ENCODE peak calls at places on chromosomes 5 and 9, in eight cellular contexts. One of them, this sample, is unnamed.

GRCh38 chr9:113659740-113660139 is 196.2 kb downstream of the RGS3 start:
- DNase-seq in activated naive CD4-positive, alpha-beta T cell: no peak
- DNase-seq in HS-5: no peak
- DNase-seq in effector memory CD8-positive, alpha-beta T cell: no peak
- DNase-seq in non-pigmented ciliary epithelial cell: no peak
- DNase-seq in BJ: no peak
- DNase-seq in H1: no peak
- DNase-seq in kidney glomerular epithelial cell: no peak
- DNase-seq in this sample: no peak

GRCh38 chr9:76704601-76705204 is 59.5 kb upstream of the PCA3 start:
- DNase-seq in activated naive CD4-positive, alpha-beta T cell: no peak
- DNase-seq in HS-5: peak
- DNase-seq in effector memory CD8-positive, alpha-beta T cell: peak
- DNase-seq in non-pigmented ciliary epithelial cell: peak
- DNase-seq in BJ: peak
- DNase-seq in H1: peak
- DNase-seq in kidney glomerular epithelial cell: peak
- DNase-seq in this sample: peak

GRCh38 chr9:82504620-82505019 is 516.0 kb downstream of the SPATA31D1 start:
- DNase-seq in activated naive CD4-positive, alpha-beta T cell: no peak
- DNase-seq in HS-5: no peak
- DNase-seq in effector memory CD8-positive, alpha-beta T cell: no peak
- DNase-seq in non-pigmented ciliary epithelial cell: no peak
- DNase-seq in BJ: no peak
- DNase-seq in H1: no peak
- DNase-seq in kidney glomerular epithelial cell: no peak
- DNase-seq in this sample: no peak

GRCh38 chr9:92378825-92379535 is 25.4 kb downstream of the OGN start:
- DNase-seq in activated naive CD4-positive, alpha-beta T cell: no peak
- DNase-seq in HS-5: no peak
- DNase-seq in effector memory CD8-positive, alpha-beta T cell: no peak
- DNase-seq in non-pigmented ciliary epithelial cell: no peak
- DNase-seq in BJ: no peak
- DNase-seq in H1: no peak
- DNase-seq in kidney glomerular epithelial cell: no peak
- DNase-seq in this sample: no peak

GRCh38 chr5:149411738-149412519 is 32.8 kb upstream of the IL17B start:
- DNase-seq in activated naive CD4-positive, alpha-beta T cell: no peak
- DNase-seq in HS-5: no peak
- DNase-seq in effector memory CD8-positive, alpha-beta T cell: no peak
- DNase-seq in non-pigmented ciliary epithelial cell: no peak
- DNase-seq in BJ: no peak
- DNase-seq in H1: no peak
- DNase-seq in kidney glomerular epithelial cell: no peak
- DNase-seq in this sample: no peak

GRCh38 chr5:157778121-157778805 is 34.8 kb downstream of the LSM11 start:
- DNase-seq in activated naive CD4-positive, alpha-beta T cell: no peak
- DNase-seq in HS-5: no peak
- DNase-seq in effector memory CD8-positive, alpha-beta T cell: no peak
- DNase-seq in non-pigmented ciliary epithelial cell: peak
- DNase-seq in BJ: peak
- DNase-seq in H1: no peak
- DNase-seq in kidney glomerular epithelial cell: peak
- DNase-seq in this sample: peak

GRCh38 chr5:109105631-109106267 is 304.0 kb downstream of the PJA2 start:
- DNase-seq in activated naive CD4-positive, alpha-beta T cell: no peak
- DNase-seq in HS-5: peak
- DNase-seq in effector memory CD8-positive, alpha-beta T cell: no peak
- DNase-seq in non-pigmented ciliary epithelial cell: peak
- DNase-seq in BJ: peak
- DNase-seq in H1: no peak
- DNase-seq in kidney glomerular epithelial cell: peak
- DNase-seq in this sample: peak

GRCh38 chr9:12702160-12702758 is 9.1 kb downstream of the TYRP1 start:
- DNase-seq in activated naive CD4-positive, alpha-beta T cell: no peak
- DNase-seq in HS-5: no peak
- DNase-seq in effector memory CD8-positive, alpha-beta T cell: no peak
- DNase-seq in non-pigmented ciliary epithelial cell: no peak
- DNase-seq in BJ: no peak
- DNase-seq in H1: peak
- DNase-seq in kidney glomerular epithelial cell: peak
- DNase-seq in this sample: peak

GRCh38 chr5:110099562-110099961 is 409.8 kb downstream of the MAN2A1 start:
- DNase-seq in activated naive CD4-positive, alpha-beta T cell: no peak
- DNase-seq in HS-5: no peak
- DNase-seq in effector memory CD8-positive, alpha-beta T cell: no peak
- DNase-seq in non-pigmented ciliary epithelial cell: no peak
- DNase-seq in BJ: no peak
- DNase-seq in H1: no peak
- DNase-seq in kidney glomerular epithelial cell: no peak
- DNase-seq in this sample: no peak

GRCh38 chr9:108473209-108474112 is 382.3 kb downstream of the ACTL7B start:
- DNase-seq in activated naive CD4-positive, alpha-beta T cell: no peak
- DNase-seq in HS-5: no peak
- DNase-seq in effector memory CD8-positive, alpha-beta T cell: no peak
- DNase-seq in non-pigmented ciliary epithelial cell: no peak
- DNase-seq in BJ: no peak
- DNase-seq in H1: no peak
- DNase-seq in kidney glomerular epithelial cell: peak
- DNase-seq in this sample: peak

GRCh38 chr5:171845857-171846785 is 60.5 kb downstream of the SMIM23 start:
- DNase-seq in activated naive CD4-positive, alpha-beta T cell: no peak
- DNase-seq in HS-5: no peak
- DNase-seq in effector memory CD8-positive, alpha-beta T cell: no peak
- DNase-seq in non-pigmented ciliary epithelial cell: no peak
- DNase-seq in BJ: no peak
- DNase-seq in H1: no peak
- DNase-seq in kidney glomerular epithelial cell: no peak
- DNase-seq in this sample: no peak

GRCh38 chr9:69981686-69982450 is 61.8 kb upstream of the MAMDC2 start:
- DNase-seq in activated naive CD4-positive, alpha-beta T cell: no peak
- DNase-seq in HS-5: peak
- DNase-seq in effector memory CD8-positive, alpha-beta T cell: no peak
- DNase-seq in non-pigmented ciliary epithelial cell: peak
- DNase-seq in BJ: no peak
- DNase-seq in H1: no peak
- DNase-seq in kidney glomerular epithelial cell: peak
- DNase-seq in this sample: no peak

GRCh38 chr9:34590376-34591090 is 1.0 kb upstream of the CNTFR start:
- DNase-seq in activated naive CD4-positive, alpha-beta T cell: no peak
- DNase-seq in HS-5: no peak
- DNase-seq in effector memory CD8-positive, alpha-beta T cell: no peak
- DNase-seq in non-pigmented ciliary epithelial cell: no peak
- DNase-seq in BJ: no peak
- DNase-seq in H1: no peak
- DNase-seq in kidney glomerular epithelial cell: no peak
- DNase-seq in this sample: no peak

GRCh38 chr9:32526707-32527048 is 682 bp upstream of the RIGI start:
- DNase-seq in activated naive CD4-positive, alpha-beta T cell: no peak
- DNase-seq in HS-5: no peak
- DNase-seq in effector memory CD8-positive, alpha-beta T cell: no peak
- DNase-seq in non-pigmented ciliary epithelial cell: no peak
- DNase-seq in BJ: no peak
- DNase-seq in H1: no peak
- DNase-seq in kidney glomerular epithelial cell: no peak
- DNase-seq in this sample: no peak

GRCh38 chr9:95732803-95733686 is 142.4 kb upstream of the ERCC6L2 start:
- DNase-seq in activated naive CD4-positive, alpha-beta T cell: no peak
- DNase-seq in HS-5: no peak
- DNase-seq in effector memory CD8-positive, alpha-beta T cell: no peak
- DNase-seq in non-pigmented ciliary epithelial cell: no peak
- DNase-seq in BJ: no peak
- DNase-seq in H1: no peak
- DNase-seq in kidney glomerular epithelial cell: no peak
- DNase-seq in this sample: no peak

GRCh38 chr5:37850128-37850865 is 10.5 kb upstream of the GDNF start:
- DNase-seq in activated naive CD4-positive, alpha-beta T cell: no peak
- DNase-seq in HS-5: no peak
- DNase-seq in effector memory CD8-positive, alpha-beta T cell: no peak
- DNase-seq in non-pigmented ciliary epithelial cell: no peak
- DNase-seq in BJ: no peak
- DNase-seq in H1: no peak
- DNase-seq in kidney glomerular epithelial cell: no peak
- DNase-seq in this sample: no peak

GRCh38 chr5:50445281-50445949 is 4.3 kb upstream of the EMB start:
- DNase-seq in activated naive CD4-positive, alpha-beta T cell: no peak
- DNase-seq in HS-5: no peak
- DNase-seq in effector memory CD8-positive, alpha-beta T cell: peak
- DNase-seq in non-pigmented ciliary epithelial cell: no peak
- DNase-seq in BJ: no peak
- DNase-seq in H1: no peak
- DNase-seq in kidney glomerular epithelial cell: no peak
- DNase-seq in this sample: no peak

GRCh38 chr5:88819332-88819999 is 63.5 kb downstream of the MEF2C start:
- DNase-seq in activated naive CD4-positive, alpha-beta T cell: no peak
- DNase-seq in HS-5: no peak
- DNase-seq in effector memory CD8-positive, alpha-beta T cell: no peak
- DNase-seq in non-pigmented ciliary epithelial cell: no peak
- DNase-seq in BJ: no peak
- DNase-seq in H1: no peak
- DNase-seq in kidney glomerular epithelial cell: no peak
- DNase-seq in this sample: no peak

GRCh38 chr9:131503626-131504465 is 1.1 kb downstream of the POMT1 start:
- DNase-seq in activated naive CD4-positive, alpha-beta T cell: no peak
- DNase-seq in HS-5: no peak
- DNase-seq in effector memory CD8-positive, alpha-beta T cell: peak
- DNase-seq in non-pigmented ciliary epithelial cell: no peak
- DNase-seq in BJ: no peak
- DNase-seq in H1: peak
- DNase-seq in kidney glomerular epithelial cell: peak
- DNase-seq in this sample: no peak

GRCh38 chr5:65854931-65855330 is 71.4 kb upstream of the ERBIN start:
- DNase-seq in activated naive CD4-positive, alpha-beta T cell: no peak
- DNase-seq in HS-5: no peak
- DNase-seq in effector memory CD8-positive, alpha-beta T cell: no peak
- DNase-seq in non-pigmented ciliary epithelial cell: no peak
- DNase-seq in BJ: peak
- DNase-seq in H1: no peak
- DNase-seq in kidney glomerular epithelial cell: no peak
- DNase-seq in this sample: no peak

GRCh38 chr9:134983094-134983493 is 65.4 kb upstream of the FCN1 start:
- DNase-seq in activated naive CD4-positive, alpha-beta T cell: no peak
- DNase-seq in HS-5: no peak
- DNase-seq in effector memory CD8-positive, alpha-beta T cell: no peak
- DNase-seq in non-pigmented ciliary epithelial cell: no peak
- DNase-seq in BJ: no peak
- DNase-seq in H1: peak
- DNase-seq in kidney glomerular epithelial cell: no peak
- DNase-seq in this sample: no peak

GRCh38 chr9:91427873-91428272 is 4.2 kb upstream of the NFIL3 start:
- DNase-seq in activated naive CD4-positive, alpha-beta T cell: no peak
- DNase-seq in HS-5: no peak
- DNase-seq in effector memory CD8-positive, alpha-beta T cell: no peak
- DNase-seq in non-pigmented ciliary epithelial cell: no peak
- DNase-seq in BJ: no peak
- DNase-seq in H1: no peak
- DNase-seq in kidney glomerular epithelial cell: peak
- DNase-seq in this sample: no peak

GRCh38 chr9:17995031-17995430 is 416.2 kb downstream of the SH3GL2 start:
- DNase-seq in activated naive CD4-positive, alpha-beta T cell: no peak
- DNase-seq in HS-5: no peak
- DNase-seq in effector memory CD8-positive, alpha-beta T cell: no peak
- DNase-seq in non-pigmented ciliary epithelial cell: no peak
- DNase-seq in BJ: no peak
- DNase-seq in H1: no peak
- DNase-seq in kidney glomerular epithelial cell: no peak
- DNase-seq in this sample: no peak

GRCh38 chr5:32074401-32074800 is 99.7 kb downstream of the GOLPH3 start:
- DNase-seq in activated naive CD4-positive, alpha-beta T cell: no peak
- DNase-seq in HS-5: no peak
- DNase-seq in effector memory CD8-positive, alpha-beta T cell: no peak
- DNase-seq in non-pigmented ciliary epithelial cell: no peak
- DNase-seq in BJ: no peak
- DNase-seq in H1: no peak
- DNase-seq in kidney glomerular epithelial cell: no peak
- DNase-seq in this sample: no peak

GRCh38 chr5:76715484-76715733 is 517 bp upstream of the F2R start:
- DNase-seq in activated naive CD4-positive, alpha-beta T cell: no peak
- DNase-seq in HS-5: no peak
- DNase-seq in effector memory CD8-positive, alpha-beta T cell: no peak
- DNase-seq in non-pigmented ciliary epithelial cell: no peak
- DNase-seq in BJ: no peak
- DNase-seq in H1: no peak
- DNase-seq in kidney glomerular epithelial cell: peak
- DNase-seq in this sample: no peak

GRCh38 chr9:16052146-16052545 is 499.3 kb downstream of the CCDC171 start:
- DNase-seq in activated naive CD4-positive, alpha-beta T cell: no peak
- DNase-seq in HS-5: no peak
- DNase-seq in effector memory CD8-positive, alpha-beta T cell: no peak
- DNase-seq in non-pigmented ciliary epithelial cell: no peak
- DNase-seq in BJ: no peak
- DNase-seq in H1: no peak
- DNase-seq in kidney glomerular epithelial cell: no peak
- DNase-seq in this sample: no peak

This sample was measured in AG09319.